ENCODE peak calls at places on chromosome 15, in ten cellular contexts. One of them, this sample, is unnamed.

GRCh38 chr15:81222007-81222406 is 25.3 kb downstream of the IL16 start:
- DNase-seq in adrenal gland: no peak
- DNase-seq in uterus: no peak
- DNase-seq in sigmoid colon: no peak
- DNase-seq in prostate gland: no peak
- DNase-seq in stomach: no peak
- DNase-seq in tibial nerve: no peak
- DNase-seq in NB4: no peak
- DNase-seq in spleen: no peak
- DNase-seq in IMR-90: no peak
- DNase-seq in this sample: no peak

GRCh38 chr15:55800216-55800615 is 57.3 kb upstream of the PRTG start:
- DNase-seq in adrenal gland: no peak
- DNase-seq in uterus: no peak
- DNase-seq in sigmoid colon: no peak
- DNase-seq in prostate gland: no peak
- DNase-seq in stomach: no peak
- DNase-seq in tibial nerve: no peak
- DNase-seq in NB4: no peak
- DNase-seq in spleen: no peak
- DNase-seq in IMR-90: no peak
- DNase-seq in this sample: no peak

GRCh38 chr15:68337826-68338225 is 60.3 kb downstream of the FEM1B start:
- DNase-seq in adrenal gland: peak
- DNase-seq in uterus: peak
- DNase-seq in sigmoid colon: no peak
- DNase-seq in prostate gland: no peak
- DNase-seq in stomach: no peak
- DNase-seq in tibial nerve: no peak
- DNase-seq in NB4: peak
- DNase-seq in spleen: peak
- DNase-seq in IMR-90: no peak
- DNase-seq in this sample: no peak

GRCh38 chr15:70078578-70079417 is 18.9 kb downstream of the TLE3 start:
- DNase-seq in adrenal gland: no peak
- DNase-seq in uterus: no peak
- DNase-seq in sigmoid colon: no peak
- DNase-seq in prostate gland: no peak
- DNase-seq in stomach: peak
- DNase-seq in tibial nerve: no peak
- DNase-seq in NB4: no peak
- DNase-seq in spleen: no peak
- DNase-seq in IMR-90: no peak
- DNase-seq in this sample: no peak

GRCh38 chr15:38685686-38686339 is 121.2 kb upstream of the RASGRP1 start:
- DNase-seq in adrenal gland: no peak
- DNase-seq in uterus: no peak
- DNase-seq in sigmoid colon: no peak
- DNase-seq in prostate gland: no peak
- DNase-seq in stomach: no peak
- DNase-seq in tibial nerve: no peak
- DNase-seq in NB4: no peak
- DNase-seq in spleen: no peak
- DNase-seq in IMR-90: no peak
- DNase-seq in this sample: no peak

GRCh38 chr15:96792216-96792615 is 461.7 kb downstream of the NR2F2 start:
- DNase-seq in adrenal gland: no peak
- DNase-seq in uterus: no peak
- DNase-seq in sigmoid colon: no peak
- DNase-seq in prostate gland: no peak
- DNase-seq in stomach: no peak
- DNase-seq in tibial nerve: no peak
- DNase-seq in NB4: peak
- DNase-seq in spleen: no peak
- DNase-seq in IMR-90: no peak
- DNase-seq in this sample: no peak

GRCh38 chr15:72086010-72086697 is 31.8 kb downstream of the MYO9A start:
- DNase-seq in adrenal gland: no peak
- DNase-seq in uterus: no peak
- DNase-seq in sigmoid colon: no peak
- DNase-seq in prostate gland: no peak
- DNase-seq in stomach: peak
- DNase-seq in tibial nerve: no peak
- DNase-seq in NB4: no peak
- DNase-seq in spleen: no peak
- DNase-seq in IMR-90: no peak
- DNase-seq in this sample: no peak

GRCh38 chr15:64740361-64741170 is 34.8 kb downstream of the RBPMS2 start:
- DNase-seq in adrenal gland: no peak
- DNase-seq in uterus: peak
- DNase-seq in sigmoid colon: peak
- DNase-seq in prostate gland: peak
- DNase-seq in stomach: no peak
- DNase-seq in tibial nerve: peak
- DNase-seq in NB4: peak
- DNase-seq in spleen: no peak
- DNase-seq in IMR-90: peak
- DNase-seq in this sample: no peak

GRCh38 chr15:25184356-25185155 is 229.8 kb downstream of the SNRPN start:
- DNase-seq in adrenal gland: no peak
- DNase-seq in uterus: no peak
- DNase-seq in sigmoid colon: peak
- DNase-seq in prostate gland: no peak
- DNase-seq in stomach: no peak
- DNase-seq in tibial nerve: no peak
- DNase-seq in NB4: no peak
- DNase-seq in spleen: peak
- DNase-seq in IMR-90: no peak
- DNase-seq in this sample: no peak

GRCh38 chr15:42275780-42276395 is 2.7 kb upstream of the TMEM87A start:
- DNase-seq in adrenal gland: no peak
- DNase-seq in uterus: no peak
- DNase-seq in sigmoid colon: no peak
- DNase-seq in prostate gland: no peak
- DNase-seq in stomach: no peak
- DNase-seq in tibial nerve: no peak
- DNase-seq in NB4: peak
- DNase-seq in spleen: no peak
- DNase-seq in IMR-90: no peak
- DNase-seq in this sample: no peak

GRCh38 chr15:62639432-62639831 is 403.1 kb upstream of the TPM1 start:
- DNase-seq in adrenal gland: no peak
- DNase-seq in uterus: no peak
- DNase-seq in sigmoid colon: no peak
- DNase-seq in prostate gland: no peak
- DNase-seq in stomach: no peak
- DNase-seq in tibial nerve: no peak
- DNase-seq in NB4: no peak
- DNase-seq in spleen: no peak
- DNase-seq in IMR-90: no peak
- DNase-seq in this sample: no peak
- TF ChIP-seq CTCF in adrenal gland: no peak
- TF ChIP-seq CTCF in uterus: no peak
- TF ChIP-seq CTCF in sigmoid colon: no peak
- TF ChIP-seq CTCF in prostate gland: no peak
- TF ChIP-seq CTCF in stomach: no peak
- TF ChIP-seq CTCF in tibial nerve: no peak
- TF ChIP-seq CTCF in NB4: no peak
- TF ChIP-seq CTCF in spleen: no peak
- TF ChIP-seq CTCF in IMR-90: no peak
- TF ChIP-seq CTCF in this sample: no peak

GRCh38 chr15:93861413-93861812 is 369.9 kb upstream of the MCTP2 start:
- DNase-seq in adrenal gland: no peak
- DNase-seq in uterus: peak
- DNase-seq in sigmoid colon: no peak
- DNase-seq in prostate gland: no peak
- DNase-seq in stomach: no peak
- DNase-seq in tibial nerve: no peak
- DNase-seq in NB4: peak
- DNase-seq in spleen: no peak
- DNase-seq in IMR-90: no peak
- DNase-seq in this sample: no peak

GRCh38 chr15:93865610-93866009 is 365.8 kb upstream of the MCTP2 start:
- DNase-seq in adrenal gland: no peak
- DNase-seq in uterus: peak
- DNase-seq in sigmoid colon: no peak
- DNase-seq in prostate gland: no peak
- DNase-seq in stomach: no peak
- DNase-seq in tibial nerve: no peak
- DNase-seq in NB4: peak
- DNase-seq in spleen: no peak
- DNase-seq in IMR-90: no peak
- DNase-seq in this sample: no peak

GRCh38 chr15:93861956-93862741 is 369.2 kb upstream of the MCTP2 start:
- DNase-seq in adrenal gland: no peak
- DNase-seq in uterus: no peak
- DNase-seq in sigmoid colon: peak
- DNase-seq in prostate gland: no peak
- DNase-seq in stomach: no peak
- DNase-seq in tibial nerve: no peak
- DNase-seq in NB4: peak
- DNase-seq in spleen: no peak
- DNase-seq in IMR-90: no peak
- DNase-seq in this sample: no peak

GRCh38 chr15:93859176-93859575 is 372.2 kb upstream of the MCTP2 start:
- DNase-seq in adrenal gland: no peak
- DNase-seq in uterus: no peak
- DNase-seq in sigmoid colon: no peak
- DNase-seq in prostate gland: no peak
- DNase-seq in stomach: no peak
- DNase-seq in tibial nerve: no peak
- DNase-seq in NB4: no peak
- DNase-seq in spleen: no peak
- DNase-seq in IMR-90: no peak
- DNase-seq in this sample: no peak

GRCh38 chr15:93862791-93863190 is 368.6 kb upstream of the MCTP2 start:
- DNase-seq in adrenal gland: peak
- DNase-seq in uterus: no peak
- DNase-seq in sigmoid colon: peak
- DNase-seq in prostate gland: no peak
- DNase-seq in stomach: no peak
- DNase-seq in tibial nerve: peak
- DNase-seq in NB4: peak
- DNase-seq in spleen: no peak
- DNase-seq in IMR-90: no peak
- DNase-seq in this sample: no peak
- TF ChIP-seq POLR2A in adrenal gland: peak
- TF ChIP-seq POLR2A in uterus: no peak
- TF ChIP-seq POLR2A in sigmoid colon: no peak
- TF ChIP-seq POLR2A in prostate gland: no peak
- TF ChIP-seq POLR2A in stomach: no peak
- TF ChIP-seq POLR2A in tibial nerve: no peak
- TF ChIP-seq POLR2A in NB4: no peak
- TF ChIP-seq POLR2A in spleen: no peak
- TF ChIP-seq POLR2A in IMR-90: no peak
- TF ChIP-seq POLR2A in this sample: no peak

GRCh38 chr15:95422255-95422654 is 908.2 kb upstream of the NR2F2 start:
- DNase-seq in adrenal gland: no peak
- DNase-seq in uterus: no peak
- DNase-seq in sigmoid colon: no peak
- DNase-seq in prostate gland: no peak
- DNase-seq in stomach: no peak
- DNase-seq in tibial nerve: no peak
- DNase-seq in NB4: no peak
- DNase-seq in spleen: no peak
- DNase-seq in IMR-90: no peak
- DNase-seq in this sample: no peak
- H3K4me3 ChIP-seq in adrenal gland: no peak
- H3K4me3 ChIP-seq in uterus: no peak
- H3K4me3 ChIP-seq in sigmoid colon: no peak
- H3K4me3 ChIP-seq in prostate gland: no peak
- H3K4me3 ChIP-seq in stomach: no peak
- H3K4me3 ChIP-seq in tibial nerve: no peak
- H3K4me3 ChIP-seq in NB4: no peak
- H3K4me3 ChIP-seq in spleen: no peak
- H3K4me3 ChIP-seq in IMR-90: no peak
- H3K4me3 ChIP-seq in this sample: no peak

DNA sequence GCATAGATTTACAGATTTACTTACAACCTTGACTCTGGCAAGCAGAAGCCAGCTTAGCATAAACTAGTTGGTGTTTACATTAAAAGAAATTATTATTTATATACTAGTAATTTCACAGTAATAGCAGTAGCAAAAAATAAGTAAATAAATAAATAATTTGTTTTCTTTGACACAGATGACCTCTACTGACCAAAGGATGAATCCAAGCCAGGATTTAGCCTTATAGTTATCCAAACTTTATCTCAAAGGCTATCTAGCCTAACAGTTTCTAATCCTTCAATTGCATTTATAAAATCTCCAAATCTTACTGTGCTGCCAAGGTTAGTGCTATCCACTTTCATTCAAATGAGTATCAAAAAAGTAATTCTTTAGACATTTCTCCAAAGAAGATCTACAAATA is 64.3 kb downstream of the FRMD5 start:
- DNase-seq in adrenal gland: no peak
- DNase-seq in uterus: no peak
- DNase-seq in sigmoid colon: no peak
- DNase-seq in prostate gland: no peak
- DNase-seq in stomach: no peak
- DNase-seq in tibial nerve: no peak
- DNase-seq in NB4: no peak
- DNase-seq in spleen: no peak
- DNase-seq in IMR-90: no peak
- DNase-seq in this sample: no peak
- TF ChIP-seq CTCF in adrenal gland: no peak
- TF ChIP-seq CTCF in uterus: no peak
- TF ChIP-seq CTCF in sigmoid colon: no peak
- TF ChIP-seq CTCF in prostate gland: no peak
- TF ChIP-seq CTCF in stomach: no peak
- TF ChIP-seq CTCF in tibial nerve: no peak
- TF ChIP-seq CTCF in NB4: no peak
- TF ChIP-seq CTCF in spleen: no peak
- TF ChIP-seq CTCF in IMR-90: peak
- TF ChIP-seq CTCF in this sample: no peak

This sample was measured in vagina.